ENCODE peak calls at places on chromosomes 4 and X, in seven cellular contexts. U is psoas muscle, T is pancreas, F is body of pancreas, L is aorta, V is right lobe of liver, Y is cardiac muscle cell. M is an unnamed sample.

GRCh38 chr4:123352240-123352945 is 44.2 kb upstream of the SPRY1 start:
- DNase-seq in L (no peak), U (no peak), V (no peak), F (no peak), Y (no peak), T (no peak), M (no peak)

GRCh38 chr4:1244978-1245471 is 3.9 kb downstream of the CTBP1 start:
- DNase-seq in L (no peak), V (no peak), U (peak; percentile 12), Y (no peak), T (peak; percentile 27), F (peak; percentile 29), M (peak; percentile 53)

GRCh38 chr4:5366421-5366820 is 315.1 kb downstream of the STK32B start:
- DNase-seq in L (no peak), V (no peak), Y (no peak), F (no peak), T (no peak), U (no peak), M (no peak)

GRCh38 chrX:14015941-14016340 is 13.8 kb downstream of the GEMIN8 start:
- DNase-seq in T (no peak), V (no peak), Y (no peak), L (no peak), U (no peak), F (no peak), M (no peak)

GRCh38 chrX:154334496-154334895 is 38.9 kb downstream of the TKTL1 start:
- DNase-seq in Y (no peak), T (no peak), L (no peak), U (no peak), V (no peak), F (no peak), M (no peak)

GRCh38 chr4:124337874-124338273 is 374.7 kb downstream of the ANKRD50 start:
- DNase-seq in U (peak; percentile 26), V (no peak), T (peak; percentile 36), L (no peak), Y (peak; percentile 20), F (peak; percentile 42), M (peak; percentile 72)

GRCh38 chr4:130648570-130648969 is 1552.6 kb downstream of the C4orf33 start:
- DNase-seq in F (no peak), Y (no peak), U (no peak), V (no peak), L (no peak), T (no peak), M (no peak)

GRCh38 chrX:18951032-18951431 is 32.9 kb downstream of the PHKA2 start:
- DNase-seq in F (no peak), U (no peak), V (no peak), Y (no peak), L (no peak), T (no peak), M (no peak)

GRCh38 chr4:30718889-30719252 is 1.3 kb upstream of the PCDH7 start:
- DNase-seq in V (no peak), Y (peak; percentile 43), U (no peak), F (no peak), T (no peak), L (peak; percentile 71), M (peak; percentile 30)

GRCh38 chr4:83189631-83190136 is 75.2 kb upstream of the PLAC8 start:
- DNase-seq in U (no peak), T (no peak), V (no peak), F (no peak), Y (no peak), L (no peak), M (no peak)

GRCh38 chr4:121070696-121071639 is 1.4 kb downstream of the NDNF start:
- DNase-seq in V (peak; percentile 29), L (peak; percentile 82), T (peak; percentile 55), U (peak; percentile 47), Y (peak; percentile 67), F (peak; percentile 48), M (peak; percentile 41)

GRCh38 chr4:140557831-140558435 is 10.8 kb downstream of the UCP1 start:
- DNase-seq in V (no peak), Y (no peak), L (no peak), U (no peak), T (no peak), F (no peak), M (no peak)
- H3K9me3 ChIP-seq in V (no peaks in the 10 kb centered on the region), Y (no peaks in the 10 kb centered on the region), L (no peaks in the 10 kb centered on the region), U (no peaks in the 10 kb centered on the region), T (no peaks in the 10 kb centered on the region), F (no peaks in the 10 kb centered on the region), M (no peaks in the 10 kb centered on the region)

GRCh38 chr4:184503869-184504300 is 29.5 kb upstream of the IRF2 start:
- DNase-seq in V (no peak), L (no peak), T (no peak), Y (no peak), U (no peak), F (no peak), M (no peak)
- H3K4me1 ChIP-seq in V (no peaks in the 10 kb centered on the region), L (no peaks in the 10 kb centered on the region), T (no peaks in the 10 kb centered on the region), Y (no peaks in the 10 kb centered on the region), U (peaks cover 12% of the 10 kb centered on the region), F (no peaks in the 10 kb centered on the region), M (no peaks in the 10 kb centered on the region)

DNA sequence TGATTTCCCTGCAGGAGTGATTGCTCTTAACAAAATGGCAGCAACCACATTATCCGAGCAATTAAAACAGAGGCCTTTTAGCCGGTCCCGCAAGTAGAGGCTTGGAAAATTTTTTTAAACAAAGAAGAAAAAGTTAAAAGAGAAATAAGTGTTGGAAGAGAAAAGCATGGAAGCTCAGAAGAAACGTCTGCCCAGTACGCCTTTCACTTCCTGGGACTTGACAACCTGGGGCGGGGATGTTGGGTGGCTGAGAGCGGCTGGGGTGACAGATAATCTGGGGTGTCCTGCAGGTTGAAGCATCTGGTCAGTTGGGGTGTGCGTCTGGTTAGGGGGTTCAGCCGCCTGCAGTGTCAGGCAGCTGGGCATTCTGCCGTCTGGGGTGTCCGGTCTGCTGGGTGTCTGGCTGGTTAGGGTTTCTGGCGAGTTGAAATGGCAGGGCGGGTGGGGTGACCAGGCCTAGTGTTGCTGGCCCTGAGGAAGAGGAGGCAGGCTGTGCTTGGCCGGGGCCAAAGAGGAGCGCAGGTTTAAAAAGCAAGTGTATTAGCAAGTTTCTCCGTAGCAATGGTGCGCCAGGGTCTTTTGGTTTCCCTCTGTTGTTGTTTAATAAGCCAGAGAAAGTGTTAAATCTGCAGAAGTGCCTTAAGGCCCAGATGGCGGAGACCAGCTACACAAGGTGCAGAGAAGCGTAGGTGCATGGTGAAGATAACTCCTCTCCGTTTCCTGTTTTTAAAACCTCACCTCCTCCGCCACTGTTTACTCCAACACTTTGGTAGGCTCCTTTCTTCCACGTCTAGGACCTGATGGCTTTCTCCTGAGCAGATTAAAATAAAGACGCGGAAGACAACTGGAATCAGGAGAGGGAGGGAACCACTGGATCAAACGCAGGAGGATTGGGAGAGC is 5.6 kb downstream of the HAND2 start:
- DNase-seq in Y (peak; percentile 48), U (no peak), L (no peak), T (no peak), F (no peak), V (no peak), M (peak; percentile 63)
- H3K27ac ChIP-seq in Y (peak overlapping the region; percentile 98), U (no peak overlapping the region), L (peak overlapping the region; percentile 43), T (no peak overlapping the region), F (peak overlapping the region; percentile 7), V (peak overlapping the region; percentile 37), M (peak overlapping the region; percentile 93)

GRCh38 chrX:67721321-67721720 is 177.5 kb downstream of the AR start:
- DNase-seq in F (no peak), T (no peak), U (no peak), L (no peak), Y (no peak), V (no peak), M (no peak)

GRCh38 chrX:67720344-67720743 is 176.5 kb downstream of the AR start:
- DNase-seq in F (no peak), U (no peak), L (no peak), V (no peak), T (no peak), Y (no peak), M (no peak)

GRCh38 chrX:67717571-67717970 is 173.8 kb downstream of the AR start:
- DNase-seq in L (no peak), U (no peak), T (no peak), V (no peak), F (no peak), Y (no peak), M (peak; percentile 39)

GRCh38 chrX:67723580-67724351 is 179.9 kb downstream of the AR start:
- DNase-seq in Y (no peak), V (no peak), F (no peak), U (no peak), T (no peak), L (no peak), M (no peak)

GRCh38 chrX:67718926-67719325 is 175.1 kb downstream of the AR start:
- DNase-seq in Y (no peak), T (no peak), L (no peak), U (no peak), V (no peak), F (no peak), M (no peak)
- H3K9me3 ChIP-seq in Y (no peaks in the 10 kb centered on the region), T (no peaks in the 10 kb centered on the region), L (no peaks in the 10 kb centered on the region), U (no peaks in the 10 kb centered on the region), V (no peaks in the 10 kb centered on the region), F (no peaks in the 10 kb centered on the region), M (no peaks in the 10 kb centered on the region)

GRCh38 chr4:2574058-2574457 is 37.6 kb downstream of the FAM193A start:
- DNase-seq in T (no peak), L (no peak), F (no peak), U (no peak), Y (no peak), V (no peak), M (no peak)
- H3K4me1 ChIP-seq in T (peaks cover 11% of the 10 kb centered on the region), L (no peaks in the 10 kb centered on the region), F (peaks cover 28% of the 10 kb centered on the region), U (peaks cover 19% of the 10 kb centered on the region), Y (peaks cover 5% of the 10 kb centered on the region), V (no peaks in the 10 kb centered on the region), M (peaks cover 21% of the 10 kb centered on the region)

DNA sequence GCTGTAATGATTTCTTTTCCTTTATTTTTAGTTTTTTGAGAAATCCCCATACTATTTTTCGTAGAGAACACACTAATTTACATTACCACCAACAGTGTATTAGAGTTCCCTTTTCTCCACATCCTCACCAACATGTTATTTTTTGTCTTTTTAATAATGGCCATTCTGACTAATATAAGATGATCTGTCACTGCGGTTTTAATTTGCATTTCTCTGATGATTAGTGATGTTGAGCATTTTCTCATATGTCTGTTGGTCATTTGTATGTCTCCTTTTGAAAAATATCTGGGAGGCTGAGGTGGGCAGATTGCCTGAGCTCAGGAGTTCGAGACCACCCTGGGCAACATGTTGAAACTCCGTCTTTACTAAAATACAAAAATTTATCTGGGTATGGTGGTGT is 30.2 kb downstream of the SPINK2 start:
- DNase-seq in T (no peak), V (no peak), U (no peak), Y (no peak), F (no peak), L (no peak), M (no peak)
- H3K27ac ChIP-seq in T (no peak overlapping the region), V (no peak overlapping the region), U (no peak overlapping the region), Y (no peak overlapping the region), F (no peak overlapping the region), L (no peak overlapping the region), M (no peak overlapping the region)

GRCh38 chrX:74797338-74797887 is 127.8 kb downstream of the NEXMIF start:
- DNase-seq in T (no peak), V (no peak), F (no peak), Y (no peak), U (no peak), L (no peak), M (no peak)
- H3K9me3 ChIP-seq in T (no peaks in the 10 kb centered on the region), V (no peaks in the 10 kb centered on the region), F (no peaks in the 10 kb centered on the region), Y (no peaks in the 10 kb centered on the region), U (no peaks in the 10 kb centered on the region), L (no peaks in the 10 kb centered on the region), M (no peaks in the 10 kb centered on the region)